ENCODE peak calls at places on chromosome 15, in six cellular contexts. S is HepG2, W is A549, T is endothelial cell of umbilical vein, O is stomach, U is adrenal gland. G is an unnamed sample.
A peak's percentile ranks its signal among the peaks of the same experiment; 100 is the strongest.

GRCh38 chr15:88479169-88479568 is 11.7 kb downstream of the MRPS11 start:
- DNase-seq in S (no peak), W (no peak), T (no peak), O (no peak), U (peak; percentile 47), G (no peak)

GRCh38 chr15:70038730-70039392 is 58.9 kb downstream of the TLE3 start:
- DNase-seq in S (no peak), W (no peak), T (no peak), O (no peak), U (no peak), G (no peak)

GRCh38 chr15:53836618-53837017 is 77.2 kb upstream of the WDR72 start:
- DNase-seq in S (peak; percentile 22), W (no peak), T (no peak), O (no peak), U (no peak), G (no peak)

GRCh38 chr15:41928637-41929620 is 35.1 kb upstream of the SPTBN5 start:
- DNase-seq in S (no peak), W (no peak), T (no peak), O (peak; percentile 34), U (peak; percentile 69), G (no peak)

GRCh38 chr15:60038111-60038521 is 34.0 kb downstream of the FOXB1 start:
- DNase-seq in S (no peak), W (no peak), T (no peak), O (peak; percentile 58), U (no peak), G (no peak)

GRCh38 chr15:44009056-44009455 is 182.3 kb downstream of the WDR76 start:
- DNase-seq in S (no peak), W (peak; percentile 51), T (peak; percentile 40), O (no peak), U (no peak), G (peak; percentile 29)

GRCh38 chr15:83365370-83365938 is 81.0 kb upstream of the BNC1 start:
- DNase-seq in S (no peak), W (peak; percentile 49), T (peak; percentile 8), O (no peak), U (no peak), G (no peak)

GRCh38 chr15:78133801-78134200 is 2.6 kb upstream of the CIB2 start:
- DNase-seq in S (no peak), W (no peak), T (no peak), O (no peak), U (no peak), G (no peak)

GRCh38 chr15:55256281-55257013 is 33.2 kb downstream of the RAB27A start:
- DNase-seq in S (peak; percentile 5), W (no peak), T (no peak), O (no peak), U (no peak), G (no peak)

GRCh38 chr15:60643490-60644040 is 164.6 kb upstream of the ICE2 start:
- DNase-seq in S (no peak), W (no peak), T (no peak), O (no peak), U (no peak), G (no peak)

GRCh38 chr15:35107561-35107960 is 22.5 kb upstream of the NANOGP8 start:
- DNase-seq in S (no peak), W (no peak), T (no peak), O (no peak), U (no peak), G (no peak)

GRCh38 chr15:48250640-48251076 is 44.6 kb downstream of the SLC12A1 start:
- DNase-seq in S (peak; percentile 25), W (peak; percentile 13), T (peak; percentile 71), O (no peak), U (no peak), G (peak; percentile 60)

GRCh38 chr15:79115461-79115860 is 24.9 kb upstream of the RASGRF1 start:
- DNase-seq in S (no peak), W (no peak), T (no peak), O (no peak), U (no peak), G (no peak)

GRCh38 chr15:84831028-84831427 is 13.9 kb downstream of the ALPK3 start:
- DNase-seq in S (no peak), W (no peak), T (no peak), O (no peak), U (no peak), G (no peak)

GRCh38 chr15:93942140-93942808 is 289.1 kb upstream of the MCTP2 start:
- DNase-seq in S (no peak), W (no peak), T (no peak), O (no peak), U (no peak), G (no peak)

GRCh38 chr15:48645558-48646330 is at the start of gene FBN1:
- DNase-seq in S (peak; percentile 15), W (peak; percentile 40), T (peak; percentile 88), O (peak; percentile 31), U (peak; percentile 89), G (peak; percentile 84)

GRCh38 chr15:87604857-87605446 is 651.6 kb downstream of the NTRK3 start:
- DNase-seq in S (no peak), W (peak; percentile 21), T (no peak), O (no peak), U (no peak), G (peak; percentile 42)

GRCh38 chr15:82880704-82881103 is 71.3 kb downstream of the WHAMM start:
- DNase-seq in S (no peak), W (no peak), T (no peak), O (no peak), U (no peak), G (no peak)

GRCh38 chr15:101391981-101392566 is 97.0 kb upstream of the SNRPA1 start:
- DNase-seq in S (no peak), W (no peak), T (no peak), O (no peak), U (no peak), G (no peak)

GRCh38 chr15:44492672-44493071 is 44.3 kb upstream of the EIF3J start:
- DNase-seq in S (no peak), W (no peak), T (no peak), O (no peak), U (no peak), G (no peak)

GRCh38 chr15:94844533-94845390 is 613.4 kb downstream of the MCTP2 start:
- DNase-seq in S (peak; percentile 96), W (no peak), T (peak; percentile 98), O (peak; percentile 82), U (peak; percentile 79), G (peak; percentile 65)

GRCh38 chr15:29670945-29671307 is 151.3 kb downstream of the TJP1 start:
- DNase-seq in S (peak; percentile 69), W (peak; percentile 97), T (peak; percentile 26), O (peak; percentile 89), U (no peak), G (no peak)

GRCh38 chr15:70289191-70289955 is 191.7 kb upstream of the TLE3 start:
- DNase-seq in S (no peak), W (no peak), T (no peak), O (peak; percentile 87), U (peak; percentile 46), G (no peak)

GRCh38 chr15:75758071-75758872 is 45.6 kb upstream of the CSPG4 start:
- DNase-seq in S (peak; percentile 77), W (peak; percentile 98), T (peak; percentile 54), O (peak; percentile 90), U (peak; percentile 96), G (peak; percentile 90)

GRCh38 chr15:26974120-26974780 is 3.3 kb downstream of the GABRG3 start:
- DNase-seq in S (peak; percentile 13), W (peak; percentile 35), T (no peak), O (no peak), U (no peak), G (peak; percentile 2)
- TF ChIP-seq POLR2A in S (no peak), W (no peak), T (no peak), O (no peak), U (no peak), G (no peak)

DNA sequence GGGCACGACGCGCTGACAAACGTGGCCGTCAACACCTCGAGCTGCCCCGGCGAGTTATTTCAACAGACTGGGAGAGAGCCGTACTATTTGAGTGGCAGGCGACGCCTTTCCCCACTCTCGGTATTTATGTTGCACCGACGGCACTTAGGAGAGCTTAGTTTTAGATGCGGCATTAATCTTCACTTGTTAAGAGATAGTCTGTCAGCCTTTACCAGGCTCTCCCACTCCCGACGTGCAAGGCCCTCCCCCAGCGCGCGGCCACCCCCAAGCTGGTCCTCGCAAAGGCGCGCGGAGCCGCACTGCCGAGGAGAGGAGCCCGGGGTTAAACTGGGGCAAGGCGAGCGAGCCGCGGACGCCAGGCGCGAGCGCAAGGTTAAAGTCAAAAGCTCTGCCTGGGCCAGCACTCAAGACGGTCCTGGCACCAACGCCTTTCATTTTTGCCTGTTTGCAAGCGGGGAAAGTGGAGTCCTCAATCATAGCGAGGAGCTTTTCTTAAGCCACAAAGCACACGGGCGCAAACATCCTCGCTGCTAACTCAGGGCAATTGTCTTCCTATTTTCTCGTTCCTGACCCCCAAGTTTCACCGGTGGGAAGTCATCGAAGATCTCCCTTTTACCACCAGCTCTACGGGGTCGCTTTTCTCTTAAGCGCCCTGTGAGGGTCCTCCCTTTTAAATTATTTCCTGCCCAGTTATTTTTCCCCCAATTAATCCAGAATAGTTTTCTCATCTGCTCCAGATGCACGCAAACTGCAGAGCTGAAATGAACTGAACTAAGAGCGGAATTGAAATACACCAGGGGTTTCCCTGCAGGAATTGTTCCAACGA is 86.6 kb downstream of the NR2F2 start:
- DNase-seq in S (no peak), W (no peak), T (peak; percentile 47), O (peak; percentile 60), U (no peak), G (no peak)
- TF ChIP-seq POLR2A in S (no peak), W (no peak), T (no peak), O (no peak), U (no peak), G (no peak)

GRCh38 chr15:51075364-51075763 is 19.3 kb downstream of the TNFAIP8L3 start:
- DNase-seq in S (no peak), W (no peak), T (no peak), O (no peak), U (no peak), G (no peak)

GRCh38 chr15:51079226-51079625 is 15.5 kb downstream of the TNFAIP8L3 start:
- DNase-seq in S (no peak), W (no peak), T (no peak), O (no peak), U (no peak), G (no peak)

GRCh38 chr15:51076898-51077564 is 17.7 kb downstream of the TNFAIP8L3 start:
- DNase-seq in S (no peak), W (no peak), T (no peak), O (peak; percentile 34), U (peak; percentile 71), G (peak; percentile 67)

GRCh38 chr15:51076142-51076897 is 18.4 kb downstream of the TNFAIP8L3 start:
- DNase-seq in S (no peak), W (no peak), T (no peak), O (no peak), U (no peak), G (no peak)

DNA sequence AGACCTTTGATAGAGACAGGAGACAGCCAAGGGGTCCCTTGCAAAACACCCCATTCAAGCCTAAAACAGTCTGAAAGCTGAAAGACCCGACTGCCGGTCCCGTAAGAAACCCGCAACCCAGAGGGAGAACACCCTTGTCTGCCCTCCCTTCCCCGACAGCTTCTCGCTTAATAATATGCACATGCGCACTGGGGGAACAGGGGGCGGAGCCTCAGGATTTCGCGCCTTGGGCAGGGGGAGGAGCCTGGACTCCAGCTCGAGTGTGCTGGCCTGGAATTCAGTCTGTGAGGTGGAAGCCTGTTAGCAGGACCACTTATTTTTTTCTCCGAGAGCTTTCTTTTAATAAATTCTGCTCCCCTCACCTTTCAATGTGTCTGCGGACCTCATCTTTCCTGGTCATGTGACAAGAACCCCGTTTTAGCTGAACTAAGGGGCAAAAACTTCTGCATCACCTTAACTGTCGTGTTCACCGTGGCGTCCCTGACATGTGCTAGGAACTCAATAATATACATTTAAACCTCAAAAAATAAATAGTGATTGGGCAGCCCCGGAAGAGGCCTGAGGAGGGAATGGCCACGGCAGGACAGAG is 17.0 kb downstream of the TNFAIP8L3 start:
- DNase-seq in S (no peak), W (no peak), T (peak; percentile 62), O (peak; percentile 59), U (peak; percentile 88), G (peak; percentile 90)
- TF ChIP-seq POLR2A in S (no peak), W (no peak), T (peak; percentile 50), O (no peak), U (no peak), G (peak; percentile 72)

GRCh38 chr15:45637552-45638033 is 2.8 kb downstream of the SQOR start:
- DNase-seq in S (peak; percentile 80), W (peak; percentile 32), T (peak; percentile 91), O (peak; percentile 76), U (peak; percentile 81), G (peak; percentile 49)
- TF ChIP-seq POLR2A in S (no peak), W (no peak), T (no peak), O (no peak), U (no peak), G (no peak)

G was measured in erythroblast.